ENCODE peak calls at places on chromosomes 1 and 21, in ten cellular contexts. A is mucosa of descending colon; K is fibroblast of the conjunctiva; J is CD4-positive, alpha-beta T cell; O is heart right ventricle; V is GM12865; R is fibroblast of mammary gland; Y is A172; Q is SJCRH30; U is Ammon's horn. C is an unnamed sample.

GRCh38 chr21:38400195-38400695 is 98.0 kb downstream of the ERG start:
- DNase-seq in A (no peak), K (no peak), J (no peak), O (no peak), V (no peak), R (no peak), Y (no peak), Q (no peak), U (no peak), C (no peak)

GRCh38 chr1:181818943-181819342 is 242.6 kb downstream of the ZNF648 start:
- DNase-seq in A (no peak), K (no peak), J (no peak), O (no peak), V (no peak), R (no peak), Y (no peak), Q (no peak), U (no peak), C (no peak)

GRCh38 chr1:228994691-228995090 is 259.4 kb downstream of the RHOU start:
- DNase-seq in A (no peak), K (no peak), J (no peak), O (no peak), V (no peak), R (no peak), Y (no peak), Q (no peak), U (no peak), C (no peak)

GRCh38 chr1:29122662-29122986 is 1.1 kb downstream of the TMEM200B start:
- DNase-seq in A (peak; percentile 65), K (peak; percentile 77), J (no peak), O (peak; percentile 73), V (no peak), R (peak; percentile 87), Y (no peak), Q (no peak), U (no peak), C (peak; percentile 28)

GRCh38 chr1:12179111-12179519 is 12.3 kb downstream of the TNFRSF1B start:
- DNase-seq in A (no peak), K (no peak), J (peak; percentile 69), O (no peak), V (peak; percentile 55), R (no peak), Y (peak; percentile 58), Q (peak; percentile 55), U (no peak), C (peak; percentile 53)

GRCh38 chr1:41739061-41739955 is 179.4 kb downstream of the HIVEP3 start:
- DNase-seq in A (peak; percentile 86), K (peak; percentile 70), J (peak; percentile 40), O (peak; percentile 69), V (peak; percentile 93), R (peak; percentile 56), Y (peak; percentile 36), Q (peak; percentile 77), U (peak; percentile 76), C (peak; percentile 76)

GRCh38 chr1:29722598-29722997 is 486.3 kb downstream of the PTPRU start:
- DNase-seq in A (no peak), K (no peak), J (no peak), O (no peak), V (no peak), R (no peak), Y (no peak), Q (no peak), U (no peak), C (no peak)

GRCh38 chr1:113278371-113278770 is 111.9 kb upstream of the MAGI3 start:
- DNase-seq in A (no peak), K (no peak), J (no peak), O (no peak), V (no peak), R (no peak), Y (no peak), Q (no peak), U (no peak), C (no peak)

GRCh38 chr1:30892671-30893073 is 15.9 kb downstream of the SDC3 start:
- DNase-seq in A (no peak), K (no peak), J (no peak), O (no peak), V (no peak), R (no peak), Y (no peak), Q (no peak), U (no peak), C (no peak)

GRCh38 chr1:151715726-151716404 is 738 bp downstream of the CELF3 start:
- DNase-seq in A (no peak), K (no peak), J (no peak), O (no peak), V (peak; percentile 11), R (no peak), Y (no peak), Q (peak; percentile 37), U (no peak), C (no peak)

GRCh38 chr1:208475449-208475848 is 231.3 kb upstream of the PLXNA2 start:
- DNase-seq in A (no peak), K (peak; percentile 28), J (no peak), O (no peak), V (no peak), R (peak; percentile 33), Y (peak; percentile 30), Q (no peak), U (peak; percentile 32), C (peak; percentile 24)

GRCh38 chr1:28530456-28530855 is 22.4 kb upstream of the TRNAU1AP start:
- DNase-seq in A (no peak), K (no peak), J (no peak), O (no peak), V (no peak), R (no peak), Y (no peak), Q (no peak), U (no peak), C (no peak)

GRCh38 chr1:108691886-108692723 is at the start of gene PRPF38B:
- DNase-seq in A (peak; percentile 97), K (peak; percentile 81), J (peak; percentile 89), O (peak; percentile 95), V (peak; percentile 95), R (peak; percentile 89), Y (peak; percentile 85), Q (peak; percentile 95), U (peak; percentile 97), C (peak; percentile 69)

GRCh38 chr1:63914706-63915105 is 140.9 kb downstream of the ROR1 start:
- DNase-seq in A (no peak), K (no peak), J (no peak), O (no peak), V (no peak), R (no peak), Y (no peak), Q (no peak), U (no peak), C (no peak)

GRCh38 chr1:234624718-234625117 is 14.7 kb upstream of the IRF2BP2 start:
- DNase-seq in A (no peak), K (no peak), J (no peak), O (no peak), V (no peak), R (peak; percentile 39), Y (peak; percentile 81), Q (no peak), U (no peak), C (no peak)

GRCh38 chr1:165787741-165788140 is 19.1 kb upstream of the TMCO1 start:
- DNase-seq in A (no peak), K (no peak), J (no peak), O (no peak), V (no peak), R (peak; percentile 59), Y (no peak), Q (no peak), U (no peak), C (peak; percentile 21)

GRCh38 chr1:168430348-168430747 is 113.4 kb downstream of the XCL2 start:
- DNase-seq in A (no peak), K (no peak), J (no peak), O (peak; percentile 25), V (no peak), R (no peak), Y (no peak), Q (no peak), U (no peak), C (no peak)

GRCh38 chr1:18175530-18176377 is 68.2 kb downstream of the IGSF21 start:
- DNase-seq in A (no peak), K (no peak), J (no peak), O (peak; percentile 47), V (no peak), R (no peak), Y (no peak), Q (no peak), U (no peak), C (no peak)

GRCh38 chr1:109726728-109727127 is 14.1 kb downstream of the GSTM3 start:
- DNase-seq in A (no peak), K (no peak), J (no peak), O (no peak), V (no peak), R (no peak), Y (no peak), Q (no peak), U (no peak), C (no peak)

GRCh38 chr1:52751589-52752306 is 25.5 kb downstream of the ZYG11B start:
- DNase-seq in A (no peak), K (no peak), J (no peak), O (no peak), V (no peak), R (no peak), Y (peak; percentile 23), Q (peak; percentile 38), U (no peak), C (no peak)

GRCh38 chr1:41416552-41417334 is 55.5 kb downstream of the FOXO6 start:
- DNase-seq in A (no peak), K (peak; percentile 61), J (peak; percentile 49), O (peak; percentile 69), V (peak; percentile 68), R (peak; percentile 72), Y (peak; percentile 65), Q (peak; percentile 91), U (peak; percentile 80), C (peak; percentile 24)

GRCh38 chr1:201173736-201174135 is 16.9 kb upstream of the IGFN1 start:
- DNase-seq in A (no peak), K (no peak), J (no peak), O (no peak), V (no peak), R (no peak), Y (no peak), Q (no peak), U (no peak), C (no peak)

GRCh38 chr1:245657371-245657770 is 502.6 kb downstream of the KIF26B start:
- DNase-seq in A (no peak), K (no peak), J (no peak), O (no peak), V (no peak), R (no peak), Y (no peak), Q (no peak), U (no peak), C (no peak)

GRCh38 chr1:235434001-235434400 is 66.8 kb downstream of the TBCE start:
- DNase-seq in A (no peak), K (no peak), J (no peak), O (no peak), V (no peak), R (no peak), Y (no peak), Q (no peak), U (no peak), C (no peak)

GRCh38 chr21:45075606-45076244 is 1.3 kb downstream of the ADARB1 start:
- DNase-seq in A (no peak), K (no peak), J (no peak), O (no peak), V (no peak), R (no peak), Y (no peak), Q (no peak), U (no peak), C (no peak)

GRCh38 chr21:31326478-31327247 is 17.4 kb downstream of the TIAM1 start:
- DNase-seq in A (no peak), K (no peak), J (no peak), O (no peak), V (peak; percentile 88), R (peak; percentile 69), Y (no peak), Q (no peak), U (peak; percentile 43), C (peak; percentile 53)

GRCh38 chr1:182610606-182611194 is 6.5 kb upstream of the RGS16 start:
- DNase-seq in A (no peak), K (no peak), J (no peak), O (no peak), V (no peak), R (peak; percentile 25), Y (no peak), Q (peak; percentile 73), U (no peak), C (no peak)

GRCh38 chr1:62295921-62296451 is 23.2 kb downstream of the KANK4 start:
- DNase-seq in A (no peak), K (peak; percentile 48), J (no peak), O (no peak), V (peak; percentile 28), R (peak; percentile 85), Y (peak; percentile 69), Q (peak; percentile 64), U (no peak), C (peak; percentile 44)